ENCODE peak calls at places on chromosomes 3 and 15, in seven cellular contexts. S is HepG2, H is fibroblast of pulmonary artery, K is astrocyte of the spinal cord, U is fibroblast of lung, D is cardiac muscle cell, O is Panc1. W is an unnamed sample.

GRCh38 chr15:45120081-45120972 is 6.2 kb downstream of the DUOXA2 start:
- DNase-seq in O (no peak), H (no peak), D (no peak), S (no peak), K (no peak), U (no peak), W (no peak)

GRCh38 chr15:100686021-100686724 is 83.8 kb downstream of the ASB7 start:
- DNase-seq in S (no peak), H (no peak), K (no peak), D (peak), O (no peak), U (peak), W (peak)

GRCh38 chr3:14823910-14824629 is 5.3 kb downstream of the FGD5 start:
- DNase-seq in D (no peak), O (no peak), H (no peak), K (no peak), S (no peak), U (no peak), W (no peak)

GRCh38 chr3:37500518-37500917 is 326.1 kb upstream of the LRRFIP2 start:
- DNase-seq in S (no peak), H (no peak), K (no peak), O (no peak), D (no peak), U (no peak), W (no peak)

GRCh38 chr3:39433642-39434041 is 27.1 kb downstream of the RPSA start:
- DNase-seq in S (no peak), K (peak), O (no peak), U (peak), D (peak), H (peak), W (peak)

GRCh38 chr3:139941580-139941979 is 6.6 kb downstream of the CLSTN2 start:
- DNase-seq in K (no peak), D (no peak), O (no peak), H (no peak), U (no peak), S (no peak), W (no peak)

GRCh38 chr3:194281306-194281705 is 69.8 kb downstream of the CPN2 start:
- DNase-seq in S (no peak), K (no peak), O (no peak), D (no peak), U (no peak), H (no peak), W (no peak)

GRCh38 chr3:126551066-126551838 is 7.5 kb downstream of the C3orf22 start:
- DNase-seq in O (no peak), K (no peak), U (no peak), S (no peak), H (no peak), D (no peak), W (no peak)

GRCh38 chr3:121992601-121993560 is 29.2 kb downstream of the ILDR1 start:
- DNase-seq in K (no peak), D (no peak), S (no peak), O (no peak), U (no peak), H (no peak), W (no peak)

GRCh38 chr15:66877558-66878285 is 175.7 kb downstream of the SMAD6 start:
- DNase-seq in K (no peak), O (no peak), S (no peak), H (peak), D (peak), U (no peak), W (no peak)

GRCh38 chr3:100103558-100104441 is 10.5 kb downstream of the FILIP1L start:
- DNase-seq in O (no peak), S (peak), U (peak), D (peak), K (peak), H (peak), W (peak)

GRCh38 chr15:39944711-39945110 is 10.8 kb downstream of the EIF2AK4 start:
- DNase-seq in O (no peak), U (peak), H (peak), S (no peak), D (peak), K (peak), W (peak)

GRCh38 chr3:155481089-155481488 is 187.6 kb upstream of the STRIT1 start:
- DNase-seq in U (no peak), H (no peak), D (no peak), S (no peak), K (no peak), O (no peak), W (no peak)

GRCh38 chr15:71747128-71748083 is 62.9 kb upstream of the NR2E3 start:
- DNase-seq in K (peak), U (peak), D (peak), S (peak), H (peak), O (peak), W (peak)

GRCh38 chr3:46337911-46338310 is 16.0 kb upstream of the CCR2 start:
- DNase-seq in K (no peak), O (no peak), H (no peak), U (no peak), S (no peak), D (no peak), W (no peak)

GRCh38 chr15:42081463-42081830 is 12.9 kb downstream of the PLA2G4D start:
- DNase-seq in U (no peak), K (no peak), O (no peak), S (no peak), D (no peak), H (no peak), W (no peak)

GRCh38 chr3:66397745-66398144 is 103.1 kb downstream of the LRIG1 start:
- DNase-seq in S (no peak), O (no peak), K (no peak), D (peak), U (peak), H (peak), W (peak)

GRCh38 chr3:43423142-43423541 is 136.8 kb downstream of the SNRK start:
- DNase-seq in D (peak), S (no peak), O (no peak), U (peak), H (peak), K (peak), W (peak)

GRCh38 chr3:49133226-49133951 is 539 bp upstream of the LAMB2 start:
- DNase-seq in O (no peak), S (peak), U (peak), K (peak), D (peak), H (peak), W (peak)

GRCh38 chr15:91099616-91100560 is at the start of gene SV2B:
- DNase-seq in K (peak), U (peak), O (no peak), S (no peak), H (peak), D (peak), W (peak)

GRCh38 chr3:180142041-180142440 is 105.3 kb upstream of the PEX5L start:
- DNase-seq in D (no peak), H (no peak), S (no peak), O (no peak), K (no peak), U (peak), W (peak)

GRCh38 chr3:178389258-178389657 is 147.0 kb upstream of the KCNMB2 start:
- DNase-seq in H (no peak), D (no peak), S (no peak), U (no peak), O (no peak), K (no peak), W (no peak)

GRCh38 chr3:146125946-146126345 is 35.0 kb downstream of the PLOD2 start:
- DNase-seq in U (peak), D (peak), K (peak), H (peak), S (peak), O (peak), W (peak)

GRCh38 chr3:46500631-46501377 is 3.0 kb downstream of the RTP3 start:
- DNase-seq in K (peak), H (peak), D (peak), O (no peak), U (peak), S (no peak), W (peak)

GRCh38 chr3:112302881-112303761 is 9.1 kb upstream of the SLC9C1 start:
- DNase-seq in D (peak), K (no peak), S (no peak), U (peak), O (no peak), H (peak), W (peak)

GRCh38 chr3:117230924-117231323 is 521.3 kb downstream of the TUSC7 start:
- DNase-seq in D (no peak), S (no peak), K (no peak), O (no peak), H (no peak), U (no peak), W (no peak)

GRCh38 chr3:174436367-174436766 is 422.8 kb upstream of the NAALADL2 start:
- DNase-seq in U (no peak), K (no peak), H (no peak), S (no peak), O (no peak), D (no peak), W (peak)

GRCh38 chr3:191328383-191328962 is 721 bp upstream of the CCDC50 start:
- DNase-seq in O (no peak), D (no peak), S (no peak), H (no peak), K (no peak), U (peak), W (no peak)

GRCh38 chr3:143479727-143480126 is 360.2 kb downstream of the CHST2 start:
- DNase-seq in K (no peak), H (no peak), S (no peak), U (no peak), O (no peak), D (no peak), W (no peak)

GRCh38 chr3:4821975-4822374 is 157.3 kb upstream of the BHLHE40 start:
- DNase-seq in K (no peak), S (no peak), O (no peak), H (no peak), D (no peak), U (no peak), W (no peak)
- TF ChIP-seq CTCF in K (no peak), S (no peak), O (no peak), H (no peak), D (no peak), U (no peak), W (no peak)

DNA sequence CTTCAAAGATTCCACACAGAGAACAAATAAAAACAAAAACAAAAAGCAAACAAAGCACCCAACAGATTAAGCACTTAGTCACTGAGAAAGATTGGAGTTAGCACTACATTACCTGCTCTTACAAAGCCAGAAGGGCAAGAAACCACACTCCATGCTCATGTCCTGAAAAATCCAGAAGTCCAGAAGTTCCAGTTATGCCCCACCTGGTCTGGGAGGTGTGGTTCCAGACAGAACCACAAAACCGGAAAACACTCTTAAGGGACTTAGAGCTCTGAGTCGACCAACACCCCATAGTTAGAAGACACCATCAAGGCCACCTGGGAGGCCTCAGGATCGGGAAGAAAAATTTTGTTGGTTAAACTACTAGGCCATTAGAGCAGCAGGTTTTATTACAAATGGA is 88.9 kb downstream of the TNIK start:
- DNase-seq in S (no peak), D (no peak), O (no peak), K (no peak), H (no peak), U (no peak), W (no peak)
- H3K4me3 ChIP-seq in S (no peak), D (no peak), O (no peak), K (no peak), H (no peak), U (no peak), W (no peak)

GRCh38 chr15:89858661-89859458 is 34.9 kb downstream of the AP3S2 start:
- DNase-seq in U (no peak), S (peak), D (no peak), H (no peak), O (no peak), K (no peak), W (no peak)

GRCh38 chr15:89860446-89860845 is 33.3 kb downstream of the AP3S2 start:
- DNase-seq in S (no peak), K (no peak), O (no peak), D (peak), H (no peak), U (no peak), W (no peak)

GRCh38 chr15:89860851-89861360 is 32.9 kb downstream of the AP3S2 start:
- DNase-seq in D (no peak), H (no peak), O (no peak), K (no peak), U (no peak), S (no peak), W (no peak)

GRCh38 chr15:89855948-89856347 is 37.8 kb downstream of the AP3S2 start:
- DNase-seq in U (no peak), S (no peak), H (no peak), K (no peak), D (no peak), O (no peak), W (no peak)

GRCh38 chr15:89857673-89858072 is 36.1 kb downstream of the AP3S2 start:
- DNase-seq in O (no peak), K (no peak), H (no peak), U (no peak), D (no peak), S (peak), W (no peak)
- TF ChIP-seq CTCF in O (no peak), K (no peak), H (no peak), U (no peak), D (no peak), S (no peak), W (no peak)

GRCh38 chr3:132034097-132034485 is 723 bp downstream of the CPNE4 start:
- DNase-seq in D (no peak), K (no peak), U (no peak), H (no peak), S (no peak), O (no peak), W (no peak)
- H3K4me3 ChIP-seq in D (peak), K (peak), U (no peak), H (no peak), S (no peak), O (peak), W (no peak)

GRCh38 chr15:63971427-63971805 is 74.9 kb downstream of the DAPK2 start:
- DNase-seq in O (no peak), D (no peak), S (no peak), H (no peak), U (no peak), K (no peak), W (no peak)

GRCh38 chr15:63973212-63974009 is 72.9 kb downstream of the DAPK2 start:
- DNase-seq in D (no peak), H (peak), O (no peak), U (peak), S (no peak), K (peak), W (peak)

GRCh38 chr15:63974036-63974435 is 72.2 kb downstream of the DAPK2 start:
- DNase-seq in S (no peak), O (no peak), U (no peak), D (no peak), H (no peak), K (no peak), W (no peak)

GRCh38 chr15:63971904-63972303 is 74.4 kb downstream of the DAPK2 start:
- DNase-seq in H (no peak), K (no peak), D (no peak), S (no peak), O (no peak), U (no peak), W (no peak)

GRCh38 chr15:63972801-63973200 is 73.5 kb downstream of the DAPK2 start:
- DNase-seq in O (no peak), H (no peak), D (no peak), S (no peak), U (no peak), K (no peak), W (no peak)
- TF ChIP-seq CTCF in O (no peak), H (no peak), D (no peak), S (no peak), U (no peak), K (no peak), W (no peak)